ENCODE peak calls at places on chromosomes 6 and 20, in eight cellular contexts. S is midbrain; H is neural progenitor cell; R is RWPE1; G is NCI-H345; U is CD4-positive, alpha-beta T cell; X is aorta; O is stimulated activated CD4-positive, alpha-beta T cell treated with anti-CD3 and anti-CD28 coated beads, TNF-alpha, amount 100 ng/mL, for 24 hours. A is an unnamed sample.

GRCh38 chr6:46102123-46102522 is 27.7 kb upstream of the ENPP4 start:
- DNase-seq in S (no peak), H (no peak), R (no peak), G (no peak), U (no peak), X (no peak), O (no peak), A (no peak)

GRCh38 chr6:108165714-108166663 is at the start of gene NR2E1:
- DNase-seq in S (peak; percentile 51), H (peak; percentile 65), R (no peak), G (peak; percentile 34), U (no peak), X (no peak), O (no peak), A (no peak)

GRCh38 chr6:83853178-83853967 is at the start of gene RIPPLY2:
- DNase-seq in S (peak; percentile 82), H (peak; percentile 72), R (no peak), G (peak; percentile 77), U (no peak), X (peak; percentile 52), O (no peak), A (no peak)

GRCh38 chr6:163132050-163132750 is 282.3 kb upstream of the QKI start:
- DNase-seq in S (no peak), H (no peak), R (no peak), G (no peak), U (no peak), X (no peak), O (no peak), A (no peak)

GRCh38 chr6:78010130-78010529 is 357.3 kb downstream of the MEI4 start:
- DNase-seq in S (no peak), H (no peak), R (no peak), G (no peak), U (no peak), X (no peak), O (no peak), A (no peak)

GRCh38 chr6:15793288-15793687 is 130.5 kb upstream of the DTNBP1 start:
- DNase-seq in S (no peak), H (no peak), R (peak; percentile 55), G (no peak), U (no peak), X (no peak), O (no peak), A (peak; percentile 14)

GRCh38 chr20:37316116-37316774 is 26.8 kb downstream of the MANBAL start:
- DNase-seq in S (no peak), H (peak; percentile 27), R (no peak), G (peak; percentile 52), U (no peak), X (no peak), O (no peak), A (no peak)

GRCh38 chr6:15417811-15418210 is 171.9 kb downstream of the JARID2 start:
- DNase-seq in S (no peak), H (no peak), R (peak; percentile 89), G (no peak), U (no peak), X (no peak), O (no peak), A (no peak)

GRCh38 chr6:20893415-20893814 is 359.2 kb downstream of the CDKAL1 start:
- DNase-seq in S (no peak), H (no peak), R (no peak), G (no peak), U (no peak), X (no peak), O (no peak), A (no peak)

GRCh38 chr6:52522655-52523054 is 54.2 kb downstream of the TRAM2 start:
- DNase-seq in S (no peak), H (no peak), R (peak; percentile 20), G (no peak), U (no peak), X (no peak), O (no peak), A (no peak)

GRCh38 chr6:30759575-30760239 is 15.4 kb upstream of the IER3 start:
- DNase-seq in S (no peak), H (peak; percentile 28), R (peak; percentile 68), G (no peak), U (no peak), X (no peak), O (no peak), A (no peak)

GRCh38 chr6:54847799-54848597 is 1.4 kb downstream of the FAM83B start:
- DNase-seq in S (no peak), H (no peak), R (peak; percentile 83), G (no peak), U (no peak), X (no peak), O (no peak), A (no peak)

GRCh38 chr6:150297327-150298028 is 71.3 kb upstream of the IYD start:
- DNase-seq in S (no peak), H (no peak), R (peak; percentile 94), G (peak; percentile 9), U (no peak), X (peak; percentile 63), O (no peak), A (no peak)

GRCh38 chr6:17519120-17519519 is 81.0 kb upstream of the FAM8A1 start:
- DNase-seq in S (no peak), H (no peak), R (no peak), G (no peak), U (no peak), X (no peak), O (no peak), A (no peak)

GRCh38 chr20:32282461-32282860 is 5.0 kb downstream of the KIF3B start:
- DNase-seq in S (peak; percentile 22), H (no peak), R (no peak), G (peak; percentile 94), U (no peak), X (no peak), O (no peak), A (no peak)

GRCh38 chr20:44051661-44052000 is 135.4 kb downstream of the JPH2 start:
- DNase-seq in S (no peak), H (no peak), R (no peak), G (no peak), U (no peak), X (no peak), O (no peak), A (no peak)

GRCh38 chr6:162099685-162100084 is 627.9 kb downstream of the PRKN start:
- DNase-seq in S (no peak), H (no peak), R (peak; percentile 77), G (no peak), U (no peak), X (peak; percentile 77), O (no peak), A (no peak)

GRCh38 chr6:14804001-14804401 is 441.9 kb upstream of the JARID2 start:
- DNase-seq in S (no peak), H (no peak), R (peak; percentile 49), G (no peak), U (no peak), X (no peak), O (no peak), A (peak; percentile 16)

GRCh38 chr6:41345901-41346300 is 10.5 kb downstream of the NCR2 start:
- DNase-seq in S (no peak), H (no peak), R (no peak), G (no peak), U (no peak), X (no peak), O (no peak), A (no peak)

GRCh38 chr20:46599227-46599987 is 49.0 kb upstream of the OCSTAMP start:
- DNase-seq in S (no peak), H (no peak), R (no peak), G (no peak), U (no peak), X (no peak), O (no peak), A (no peak)

GRCh38 chr6:36290668-36291620 is 21.1 kb downstream of the PNPLA1 start:
- DNase-seq in S (no peak), H (no peak), R (peak; percentile 41), G (no peak), U (no peak), X (peak; percentile 52), O (no peak), A (peak; percentile 76)

GRCh38 chr6:6315660-6316059 is 4.8 kb downstream of the F13A1 start:
- DNase-seq in S (peak; percentile 54), H (peak; percentile 68), R (peak; percentile 31), G (no peak), U (no peak), X (no peak), O (no peak), A (peak; percentile 61)

GRCh38 chr6:44304282-44305199 is 8.6 kb downstream of the AARS2 start:
- DNase-seq in S (peak; percentile 10), H (peak; percentile 71), R (peak; percentile 28), G (peak; percentile 16), U (peak; percentile 49), X (no peak), O (no peak), A (no peak)

GRCh38 chr20:48738399-48739304 is 89.1 kb downstream of the PREX1 start:
- DNase-seq in S (no peak), H (no peak), R (no peak), G (no peak), U (no peak), X (no peak), O (peak; percentile 22), A (no peak)

GRCh38 chr6:39057251-39058155 is 8.9 kb downstream of the GLP1R start:
- DNase-seq in S (no peak), H (no peak), R (no peak), G (no peak), U (no peak), X (no peak), O (no peak), A (no peak)

GRCh38 chr6:95248501-95248900 is 328.8 kb upstream of the MANEA start:
- DNase-seq in S (no peak), H (no peak), R (no peak), G (no peak), U (no peak), X (no peak), O (no peak), A (no peak)

GRCh38 chr6:90328004-90328403 is 31.4 kb upstream of the BACH2 start:
- DNase-seq in S (no peak), H (no peak), R (peak; percentile 65), G (no peak), U (no peak), X (no peak), O (no peak), A (no peak)

GRCh38 chr6:168326294-168327261 is 7.0 kb upstream of the DACT2 start:
- DNase-seq in S (no peak), H (peak; percentile 47), R (peak; percentile 12), G (no peak), U (no peak), X (no peak), O (no peak), A (no peak)

GRCh38 chr20:37534401-37535157 is 6.9 kb upstream of the BLCAP start:
- DNase-seq in S (peak; percentile 86), H (peak; percentile 86), R (peak; percentile 70), G (peak; percentile 87), U (no peak), X (no peak), O (peak; percentile 15), A (peak; percentile 81)

A was measured in mucosa of gallbladder.